ENCODE peak calls at places on chromosome X, in four cellular contexts. M is breast epithelium, G is body of pancreas, D is upper lobe of left lung. R is an unnamed sample.

GRCh38 chrX:79138658-79139241 is 5.7 kb upstream of the GPR174 start:
- DNase-seq in M (no peak), G (no peak), D (no peak), R (no peak)

GRCh38 chrX:149610511-149610910 is 15.4 kb upstream of the HSFX2 start:
- DNase-seq in M (no peak), G (no peak), D (no peak), R (no peak)

GRCh38 chrX:54950730-54951375 is 30.2 kb downstream of the TRO start:
- DNase-seq in M (peak; percentile 36), G (peak; percentile 35), D (no peak), R (no peak)

GRCh38 chrX:133134282-133134681 is 37.4 kb upstream of the USP26 start:
- DNase-seq in M (no peak), G (no peak), D (no peak), R (no peak)

GRCh38 chrX:109839694-109840358 is 106.8 kb upstream of the ACSL4 start:
- DNase-seq in M (no peak), G (peak; percentile 11), D (no peak), R (peak; percentile 57)

GRCh38 chrX:1491851-1492349 is 39.2 kb upstream of the ASMTL start:
- DNase-seq in M (no peak), G (no peak), D (no peak), R (no peak)

GRCh38 chrX:12149670-12150407 is 11.6 kb downstream of the FRMPD4 start:
- DNase-seq in M (no peak), G (no peak), D (no peak), R (no peak)

GRCh38 chrX:69539437-69539836 is 35.3 kb downstream of the NALF2 start:
- DNase-seq in M (no peak), G (no peak), D (no peak), R (no peak)

GRCh38 chrX:24207826-24208225 is 58.3 kb downstream of the ZFX start:
- DNase-seq in M (no peak), G (no peak), D (no peak), R (no peak)

GRCh38 chrX:55648434-55648833 is 25.2 kb downstream of the FOXR2 start:
- DNase-seq in M (no peak), G (no peak), D (no peak), R (no peak)

GRCh38 chrX:74423289-74423985 is 2.1 kb downstream of the SLC16A2 start:
- DNase-seq in M (no peak), G (peak; percentile 2), D (no peak), R (no peak)

GRCh38 chrX:119105826-119106225 is 21.8 kb downstream of the KIAA1210 start:
- DNase-seq in M (no peak), G (no peak), D (no peak), R (no peak)

GRCh38 chrX:17591741-17592110 is 145.6 kb upstream of the SCML1 start:
- DNase-seq in M (no peak), G (no peak), D (no peak), R (no peak)

GRCh38 chrX:46573896-46574336 is 351 bp downstream of the CHST7 start:
- DNase-seq in M (peak; percentile 40), G (peak; percentile 57), D (peak; percentile 89), R (peak; percentile 71)

GRCh38 chrX:132412208-132412607 is 76.6 kb downstream of the MBNL3 start:
- DNase-seq in M (no peak), G (no peak), D (no peak), R (no peak)

GRCh38 chrX:26083093-26083492 is 55.0 kb upstream of the MAGEB18 start:
- DNase-seq in M (no peak), G (no peak), D (no peak), R (no peak)

GRCh38 chrX:125757794-125758564 is 408.1 kb downstream of the DCAF12L2 start:
- DNase-seq in M (no peak), G (no peak), D (no peak), R (no peak)

GRCh38 chrX:30875957-30876356 is 13.1 kb downstream of the TAB3 start:
- DNase-seq in M (no peak), G (no peak), D (no peak), R (no peak)

GRCh38 chrX:10169180-10169579 is 12.4 kb downstream of the CLCN4 start:
- DNase-seq in M (no peak), G (no peak), D (no peak), R (no peak)

GRCh38 chrX:10172867-10173266 is 16.1 kb downstream of the CLCN4 start:
- DNase-seq in M (no peak), G (no peak), D (no peak), R (no peak)

GRCh38 chrX:10174051-10174450 is 17.3 kb downstream of the CLCN4 start:
- DNase-seq in M (no peak), G (no peak), D (no peak), R (no peak)

GRCh38 chrX:10173331-10173900 is 16.6 kb downstream of the CLCN4 start:
- DNase-seq in M (peak; percentile 86), G (peak; percentile 54), D (no peak), R (no peak)

GRCh38 chrX:10171291-10171690 is 14.5 kb downstream of the CLCN4 start:
- DNase-seq in M (no peak), G (peak; percentile 10), D (no peak), R (no peak)
- TF ChIP-seq POLR2A in M (no peak), G (no peak), D (no peak), R (no peak)

GRCh38 chrX:49164589-49165360 is 2.2 kb downstream of the MAGIX start:
- DNase-seq in M (no peak), G (no peak), D (no peak), R (no peak)

GRCh38 chrX:49165901-49166881 is 3.6 kb downstream of the MAGIX start:
- DNase-seq in M (peak; percentile 83), G (peak; percentile 83), D (peak; percentile 89), R (peak; percentile 87)

GRCh38 chrX:49160908-49161307 is 1.6 kb upstream of the MAGIX start:
- DNase-seq in M (no peak), G (no peak), D (no peak), R (no peak)

GRCh38 chrX:49162620-49163019 is at the start of gene MAGIX:
- DNase-seq in M (no peak), G (peak; percentile 62), D (peak; percentile 89), R (no peak)

GRCh38 chrX:49163555-49164419 is 1.2 kb downstream of the MAGIX start:
- DNase-seq in M (peak; percentile 82), G (peak; percentile 91), D (peak; percentile 98), R (peak; percentile 92)
- TF ChIP-seq POLR2A in M (no peak), G (peak; percentile 62), D (peak; percentile 33), R (peak; percentile 5)

DNA sequence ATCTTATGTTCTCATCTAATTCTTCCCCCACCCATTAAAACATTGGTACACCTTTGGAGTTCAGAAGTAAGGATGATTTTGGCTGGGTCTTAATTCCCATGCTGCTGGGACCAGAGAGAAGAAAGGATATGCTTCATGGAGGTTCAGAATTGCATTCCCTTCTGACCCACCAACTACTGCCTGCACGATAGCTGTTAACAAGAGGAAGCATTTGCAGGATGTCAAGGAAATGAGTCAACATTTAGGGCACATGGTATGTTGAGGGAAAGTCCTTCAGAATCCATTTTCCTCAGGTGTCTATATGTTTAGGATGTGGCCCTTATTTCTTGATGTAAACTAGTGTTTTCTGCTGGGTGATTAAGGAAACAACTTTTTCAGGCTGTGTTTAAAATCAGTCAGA is 95.4 kb upstream of the DDX3X start:
- DNase-seq in M (no peak), G (no peak), D (no peak), R (no peak)
- TF ChIP-seq POLR2A in M (no peak), G (no peak), D (no peak), R (no peak)

GRCh38 chrX:153513265-153513664 is 4.2 kb upstream of the ATP2B3 start:
- DNase-seq in M (no peak), G (no peak), D (no peak), R (no peak)
- TF ChIP-seq POLR2A in M (no peak), G (no peak), D (no peak), R (no peak)

DNA sequence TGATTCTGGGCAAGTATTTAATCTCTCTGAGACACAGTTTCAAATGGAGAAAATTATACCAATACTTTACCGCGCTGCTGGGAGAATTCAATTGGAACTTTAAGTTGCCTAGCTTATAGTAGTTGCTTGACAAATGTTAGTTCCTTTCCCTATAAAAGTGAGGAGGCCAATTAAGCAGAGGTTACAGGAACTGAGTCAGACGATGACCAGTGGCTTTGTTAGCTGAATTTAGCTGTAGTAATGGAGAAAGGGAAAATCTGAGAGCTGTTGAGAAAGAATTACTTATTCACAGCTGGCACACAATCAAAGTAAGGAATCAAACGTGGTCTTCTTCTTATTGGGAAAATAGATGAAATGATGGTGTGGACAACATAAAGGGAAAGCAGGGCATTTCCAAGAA is 29.6 kb downstream of the SMARCA1 start:
- DNase-seq in M (no peak), G (no peak), D (no peak), R (no peak)
- TF ChIP-seq POLR2A in M (no peak), G (no peak), D (no peak), R (no peak)

DNA sequence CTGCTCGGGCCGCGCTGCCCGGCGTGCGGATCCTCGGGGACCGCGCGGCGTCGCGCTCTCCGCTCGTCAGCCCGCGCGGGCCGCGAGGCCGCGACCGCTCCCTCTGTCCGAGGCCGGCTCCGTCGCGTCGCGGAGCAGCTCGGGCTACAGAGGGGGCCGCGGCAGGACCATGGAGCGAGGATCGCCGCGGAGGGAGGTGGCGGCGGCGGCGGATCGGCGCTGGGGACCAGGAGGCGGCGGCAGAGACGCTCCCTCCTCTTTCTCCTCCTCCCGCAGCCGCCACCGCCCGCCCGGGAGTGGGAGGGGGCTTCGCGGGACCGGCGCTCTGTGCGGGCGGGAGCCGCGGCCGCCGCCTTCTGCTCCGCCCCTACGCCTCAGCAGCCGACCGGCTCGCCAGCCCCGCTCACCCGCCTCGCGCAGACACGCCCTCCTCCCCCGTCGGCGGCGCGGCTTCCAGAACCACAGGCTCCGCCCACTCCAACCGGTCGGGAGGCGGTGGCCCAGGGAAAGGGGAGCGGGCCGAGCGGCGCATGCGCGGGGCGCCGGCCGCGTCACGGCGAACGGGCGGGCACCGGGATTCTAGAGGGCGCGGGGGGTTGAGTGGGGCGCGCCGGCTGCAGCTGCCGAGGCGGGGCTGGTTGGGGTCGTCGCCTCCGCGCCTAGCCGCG is at the start of gene CASK:
- DNase-seq in M (peak; percentile 89), G (peak; percentile 93), D (peak; percentile 97), R (peak; percentile 93)
- TF ChIP-seq POLR2A in M (no peak), G (peak; percentile 66), D (peak; percentile 38), R (no peak)

GRCh38 chrX:129797251-129797906 is 17.6 kb downstream of the SASH3 start:
- DNase-seq in M (no peak), G (no peak), D (no peak), R (no peak)
- TF ChIP-seq POLR2A in M (no peak), G (no peak), D (no peak), R (no peak)

GRCh38 chrX:103483720-103484119 is 35.6 kb downstream of the RAB40A start:
- DNase-seq in M (no peak), G (no peak), D (no peak), R (no peak)

GRCh38 chrX:103488332-103488731 is 31.0 kb downstream of the RAB40A start:
- DNase-seq in M (no peak), G (no peak), D (no peak), R (no peak)

DNA sequence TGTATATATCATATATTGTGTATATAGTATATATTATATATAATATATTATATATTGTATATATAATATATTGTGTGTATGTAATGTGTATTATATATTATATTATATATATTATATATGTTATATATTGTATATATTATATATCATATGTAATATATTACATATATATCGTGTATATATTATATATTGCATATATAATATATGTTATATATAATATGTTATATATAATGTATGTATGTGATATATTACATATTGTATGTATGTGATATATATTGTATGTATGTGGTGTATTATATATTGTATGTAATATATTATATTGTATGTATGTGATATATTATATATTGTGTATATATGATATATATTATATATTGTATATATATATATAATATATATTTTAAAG is 30.5 kb downstream of the RAB40A start:
- DNase-seq in M (no peak), G (no peak), D (no peak), R (no peak)
- TF ChIP-seq POLR2A in M (no peak), G (no peak), D (no peak), R (no peak)